ENCODE peak calls at places on chromosomes 16 and 17, in seven cellular contexts. One of them, this sample, is unnamed.

GRCh38 chr17:6641374-6641818 is 536 bp downstream of the TXNDC17 start:
- DNase-seq in psoas muscle: no peak
- DNase-seq in AG04450: no peak
- DNase-seq in neuronal stem cell: no peak
- DNase-seq in endodermal cell: no peak
- DNase-seq in stomach: no peak
- DNase-seq in CD8-positive, alpha-beta T cell: no peak
- DNase-seq in this sample: no peak

GRCh38 chr17:41263212-41263611 is 2.0 kb upstream of the KRTAP9-6 start:
- DNase-seq in psoas muscle: no peak
- DNase-seq in AG04450: no peak
- DNase-seq in neuronal stem cell: no peak
- DNase-seq in endodermal cell: no peak
- DNase-seq in stomach: no peak
- DNase-seq in CD8-positive, alpha-beta T cell: no peak
- DNase-seq in this sample: no peak

GRCh38 chr17:65374966-65375365 is 186.5 kb downstream of the AXIN2 start:
- DNase-seq in psoas muscle: no peak
- DNase-seq in AG04450: no peak
- DNase-seq in neuronal stem cell: no peak
- DNase-seq in endodermal cell: peak
- DNase-seq in stomach: peak
- DNase-seq in CD8-positive, alpha-beta T cell: no peak
- DNase-seq in this sample: no peak

GRCh38 chr17:40058151-40058784 is 4.1 kb upstream of the MED24 start:
- DNase-seq in psoas muscle: no peak
- DNase-seq in AG04450: no peak
- DNase-seq in neuronal stem cell: no peak
- DNase-seq in endodermal cell: peak
- DNase-seq in stomach: no peak
- DNase-seq in CD8-positive, alpha-beta T cell: no peak
- DNase-seq in this sample: no peak

GRCh38 chr17:1256699-1257098 is 13.5 kb upstream of the BHLHA9 start:
- DNase-seq in psoas muscle: no peak
- DNase-seq in AG04450: no peak
- DNase-seq in neuronal stem cell: no peak
- DNase-seq in endodermal cell: no peak
- DNase-seq in stomach: no peak
- DNase-seq in CD8-positive, alpha-beta T cell: no peak
- DNase-seq in this sample: no peak

GRCh38 chr17:50055055-50055425 is 870 bp upstream of the ITGA3 start:
- DNase-seq in psoas muscle: no peak
- DNase-seq in AG04450: no peak
- DNase-seq in neuronal stem cell: no peak
- DNase-seq in endodermal cell: peak
- DNase-seq in stomach: peak
- DNase-seq in CD8-positive, alpha-beta T cell: no peak
- DNase-seq in this sample: no peak

GRCh38 chr16:9003322-9003721 is 39.6 kb upstream of the USP7 start:
- DNase-seq in psoas muscle: no peak
- DNase-seq in AG04450: no peak
- DNase-seq in neuronal stem cell: no peak
- DNase-seq in endodermal cell: no peak
- DNase-seq in stomach: peak
- DNase-seq in CD8-positive, alpha-beta T cell: no peak
- DNase-seq in this sample: no peak

GRCh38 chr17:78563189-78564145 is 13.7 kb downstream of the DNAH17 start:
- DNase-seq in psoas muscle: no peak
- DNase-seq in AG04450: no peak
- DNase-seq in neuronal stem cell: no peak
- DNase-seq in endodermal cell: no peak
- DNase-seq in stomach: peak
- DNase-seq in CD8-positive, alpha-beta T cell: no peak
- DNase-seq in this sample: no peak

GRCh38 chr17:73343739-73344454 is 32.1 kb upstream of the CDC42EP4 start:
- DNase-seq in psoas muscle: no peak
- DNase-seq in AG04450: no peak
- DNase-seq in neuronal stem cell: no peak
- DNase-seq in endodermal cell: no peak
- DNase-seq in stomach: no peak
- DNase-seq in CD8-positive, alpha-beta T cell: no peak
- DNase-seq in this sample: no peak
- H3K27ac ChIP-seq in psoas muscle: no peak
- H3K27ac ChIP-seq in AG04450: peak
- H3K27ac ChIP-seq in neuronal stem cell: peak
- H3K27ac ChIP-seq in endodermal cell: peak
- H3K27ac ChIP-seq in stomach: peak
- H3K27ac ChIP-seq in CD8-positive, alpha-beta T cell: no peak
- H3K27ac ChIP-seq in this sample: peak

GRCh38 chr16:30983898-30984610 is 953 bp upstream of the HSD3B7 start:
- DNase-seq in psoas muscle: no peak
- DNase-seq in AG04450: no peak
- DNase-seq in neuronal stem cell: no peak
- DNase-seq in endodermal cell: no peak
- DNase-seq in stomach: no peak
- DNase-seq in CD8-positive, alpha-beta T cell: no peak
- DNase-seq in this sample: no peak

GRCh38 chr16:30984669-30985400 is at the start of gene HSD3B7:
- DNase-seq in psoas muscle: peak
- DNase-seq in AG04450: peak
- DNase-seq in neuronal stem cell: peak
- DNase-seq in endodermal cell: peak
- DNase-seq in stomach: peak
- DNase-seq in CD8-positive, alpha-beta T cell: peak
- DNase-seq in this sample: peak

GRCh38 chr16:30986129-30986991 is 1.4 kb downstream of the HSD3B7 start:
- DNase-seq in psoas muscle: no peak
- DNase-seq in AG04450: no peak
- DNase-seq in neuronal stem cell: no peak
- DNase-seq in endodermal cell: no peak
- DNase-seq in stomach: no peak
- DNase-seq in CD8-positive, alpha-beta T cell: no peak
- DNase-seq in this sample: no peak

GRCh38 chr16:30987581-30988190 is 2.7 kb downstream of the HSD3B7 start:
- DNase-seq in psoas muscle: no peak
- DNase-seq in AG04450: no peak
- DNase-seq in neuronal stem cell: no peak
- DNase-seq in endodermal cell: no peak
- DNase-seq in stomach: no peak
- DNase-seq in CD8-positive, alpha-beta T cell: no peak
- DNase-seq in this sample: no peak

DNA sequence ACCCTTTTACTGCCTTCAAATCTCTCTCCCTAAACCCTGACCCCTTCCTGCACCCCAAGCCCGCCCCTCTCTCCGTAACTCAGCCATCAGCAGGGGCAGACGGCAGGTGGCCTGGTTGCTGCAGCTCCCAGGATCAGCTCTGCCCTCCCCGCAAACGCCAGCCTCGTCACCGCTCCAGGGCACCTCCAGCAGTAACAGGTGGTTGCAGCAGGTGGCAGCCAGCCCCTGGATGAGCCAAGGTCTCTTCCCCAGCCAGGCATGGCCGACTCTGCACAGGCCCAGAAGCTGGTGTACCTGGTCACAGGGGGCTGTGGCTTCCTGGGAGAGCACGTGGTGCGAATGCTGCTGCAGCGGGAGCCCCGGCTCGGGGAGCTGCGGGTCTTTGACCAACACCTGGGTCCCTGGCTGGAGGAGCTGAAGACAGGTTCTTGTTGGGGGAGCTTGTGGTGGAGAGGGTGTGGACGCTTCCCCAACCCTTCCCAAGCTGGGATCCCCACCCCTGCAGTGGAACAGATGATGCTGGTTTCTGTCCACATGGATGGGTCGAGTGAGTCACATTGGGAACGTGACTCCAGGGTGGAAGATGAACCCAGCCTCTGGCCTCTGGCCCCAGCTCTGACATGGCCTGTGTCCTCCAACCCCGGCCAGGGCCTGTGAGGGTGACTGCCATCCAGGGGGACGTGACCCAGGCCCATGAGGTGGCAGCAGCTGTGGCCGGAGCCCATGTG is 558 bp downstream of the HSD3B7 start:
- DNase-seq in psoas muscle: peak
- DNase-seq in AG04450: no peak
- DNase-seq in neuronal stem cell: no peak
- DNase-seq in endodermal cell: peak
- DNase-seq in stomach: peak
- DNase-seq in CD8-positive, alpha-beta T cell: no peak
- DNase-seq in this sample: no peak
- H3K4me3 ChIP-seq in psoas muscle: peak
- H3K4me3 ChIP-seq in AG04450: peak
- H3K4me3 ChIP-seq in neuronal stem cell: peak
- H3K4me3 ChIP-seq in endodermal cell: no peak
- H3K4me3 ChIP-seq in stomach: peak
- H3K4me3 ChIP-seq in CD8-positive, alpha-beta T cell: no peak
- H3K4me3 ChIP-seq in this sample: peak

GRCh38 chr16:67445441-67445912 is 14.6 kb downstream of the HSD11B2 start:
- DNase-seq in psoas muscle: no peak
- DNase-seq in AG04450: no peak
- DNase-seq in neuronal stem cell: no peak
- DNase-seq in endodermal cell: no peak
- DNase-seq in stomach: no peak
- DNase-seq in CD8-positive, alpha-beta T cell: no peak
- DNase-seq in this sample: no peak

GRCh38 chr16:67445913-67446907 is 15.3 kb downstream of the HSD11B2 start:
- DNase-seq in psoas muscle: no peak
- DNase-seq in AG04450: no peak
- DNase-seq in neuronal stem cell: no peak
- DNase-seq in endodermal cell: no peak
- DNase-seq in stomach: peak
- DNase-seq in CD8-positive, alpha-beta T cell: no peak
- DNase-seq in this sample: no peak

GRCh38 chr16:67448580-67448979 is 17.7 kb downstream of the HSD11B2 start:
- DNase-seq in psoas muscle: no peak
- DNase-seq in AG04450: no peak
- DNase-seq in neuronal stem cell: no peak
- DNase-seq in endodermal cell: no peak
- DNase-seq in stomach: no peak
- DNase-seq in CD8-positive, alpha-beta T cell: no peak
- DNase-seq in this sample: no peak

GRCh38 chr16:67447508-67448076 is 16.7 kb downstream of the HSD11B2 start:
- DNase-seq in psoas muscle: peak
- DNase-seq in AG04450: peak
- DNase-seq in neuronal stem cell: no peak
- DNase-seq in endodermal cell: peak
- DNase-seq in stomach: peak
- DNase-seq in CD8-positive, alpha-beta T cell: peak
- DNase-seq in this sample: no peak

DNA sequence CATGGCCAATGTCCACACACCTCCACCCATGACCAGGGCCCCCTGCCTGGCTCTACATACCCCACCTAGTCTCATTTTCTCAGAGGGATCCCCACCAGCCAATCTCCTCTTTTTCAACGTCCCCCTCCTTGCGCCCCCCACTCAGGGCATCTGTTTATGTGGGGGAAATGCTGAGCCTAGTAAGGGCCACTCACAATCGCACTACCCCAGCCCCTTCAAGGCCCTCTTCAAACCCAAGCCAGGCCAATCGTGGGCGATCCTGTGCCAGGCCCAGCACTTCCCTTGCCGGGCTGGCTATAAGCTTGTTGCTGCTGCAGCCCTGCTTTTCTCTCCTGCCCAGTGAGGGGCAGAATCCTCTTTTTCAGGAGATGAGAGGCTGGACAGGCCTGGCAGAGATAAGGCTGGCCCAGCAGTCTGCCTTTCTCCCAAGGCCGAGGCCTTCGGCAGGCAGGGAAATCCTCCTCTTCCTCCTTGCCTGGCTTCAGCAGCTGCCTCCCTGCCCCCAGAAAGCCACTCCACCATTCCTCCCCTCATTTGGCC is 16.1 kb downstream of the HSD11B2 start:
- DNase-seq in psoas muscle: no peak
- DNase-seq in AG04450: no peak
- DNase-seq in neuronal stem cell: no peak
- DNase-seq in endodermal cell: no peak
- DNase-seq in stomach: no peak
- DNase-seq in CD8-positive, alpha-beta T cell: no peak
- DNase-seq in this sample: no peak
- H3K27ac ChIP-seq in psoas muscle: peak
- H3K27ac ChIP-seq in AG04450: peak
- H3K27ac ChIP-seq in neuronal stem cell: no peak
- H3K27ac ChIP-seq in endodermal cell: no peak
- H3K27ac ChIP-seq in stomach: peak
- H3K27ac ChIP-seq in CD8-positive, alpha-beta T cell: no peak
- H3K27ac ChIP-seq in this sample: no peak

DNA sequence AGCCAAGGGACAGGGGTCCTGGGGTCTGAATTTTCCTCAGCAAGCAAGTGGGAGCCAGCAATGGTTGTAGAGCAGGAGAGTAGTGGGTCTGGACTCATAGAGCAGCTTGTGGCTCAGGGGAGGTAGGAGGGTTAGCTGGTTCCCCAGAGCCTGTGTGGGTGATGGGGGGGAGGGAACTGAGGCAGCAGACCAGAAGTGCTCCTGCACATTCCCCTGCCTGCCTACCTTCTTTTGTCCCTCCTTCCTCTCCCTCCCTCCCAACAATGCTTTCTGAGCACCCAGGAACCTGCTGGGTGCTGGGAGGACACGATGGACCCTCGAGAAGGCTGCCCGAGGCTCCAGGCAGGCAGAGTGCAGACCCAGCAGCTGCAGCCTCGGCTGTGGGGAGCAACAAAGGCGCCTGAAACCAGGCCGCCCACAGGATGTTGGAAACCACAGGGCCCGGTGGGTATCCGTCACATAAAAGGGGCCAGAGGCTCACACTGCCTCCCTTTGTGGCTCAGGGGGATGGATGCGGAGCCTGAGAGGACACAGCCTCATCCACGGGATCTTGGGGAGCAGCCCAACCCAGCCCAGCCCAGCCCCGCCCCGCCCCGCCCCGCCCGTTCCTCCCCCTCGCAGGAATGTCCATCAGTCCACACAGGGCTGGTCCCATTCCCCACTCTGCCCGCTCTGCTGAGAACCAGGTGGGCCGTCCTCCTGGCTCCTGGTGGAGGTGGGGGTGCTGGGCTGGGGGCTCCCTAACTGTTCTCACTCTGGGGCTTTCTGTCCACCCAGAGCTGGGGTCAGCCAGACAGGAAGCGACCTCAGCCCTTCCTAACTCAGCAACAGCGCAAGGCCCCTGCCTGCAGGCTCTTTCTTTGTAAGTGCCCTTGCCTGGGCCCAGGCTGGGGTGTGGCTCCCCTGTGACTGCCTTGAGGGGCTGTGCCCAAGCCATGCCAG is 1.7 kb upstream of the NLRC3 start:
- DNase-seq in psoas muscle: no peak
- DNase-seq in AG04450: no peak
- DNase-seq in neuronal stem cell: peak
- DNase-seq in endodermal cell: no peak
- DNase-seq in stomach: peak
- DNase-seq in CD8-positive, alpha-beta T cell: peak
- DNase-seq in this sample: no peak
- H3K4me3 ChIP-seq in psoas muscle: no peak
- H3K4me3 ChIP-seq in AG04450: no peak
- H3K4me3 ChIP-seq in neuronal stem cell: no peak
- H3K4me3 ChIP-seq in endodermal cell: no peak
- H3K4me3 ChIP-seq in stomach: no peak
- H3K4me3 ChIP-seq in CD8-positive, alpha-beta T cell: peak
- H3K4me3 ChIP-seq in this sample: no peak

GRCh38 chr16:2511996-2512919 is 1.5 kb upstream of the ATP6V0C start:
- DNase-seq in psoas muscle: no peak
- DNase-seq in AG04450: no peak
- DNase-seq in neuronal stem cell: no peak
- DNase-seq in endodermal cell: no peak
- DNase-seq in stomach: no peak
- DNase-seq in CD8-positive, alpha-beta T cell: no peak
- DNase-seq in this sample: no peak
- H3K27ac ChIP-seq in psoas muscle: peak
- H3K27ac ChIP-seq in AG04450: no peak
- H3K27ac ChIP-seq in neuronal stem cell: no peak
- H3K27ac ChIP-seq in endodermal cell: no peak
- H3K27ac ChIP-seq in stomach: peak
- H3K27ac ChIP-seq in CD8-positive, alpha-beta T cell: no peak
- H3K27ac ChIP-seq in this sample: no peak

This sample was measured in thoracic aorta.